ENCODE peak calls at places on chromosomes 1 and 21, in four cellular contexts. J, I, E and K are unnamed samples.

GRCh38 chr1:165369255-165369848 is 12.8 kb upstream of the LMX1A start:
- DNase-seq in J (peak; percentile 50), I (peak; percentile 57), E (peak; percentile 56), K (peak; percentile 42)

GRCh38 chr1:205580140-205580922 is 51.5 kb downstream of the ELK4 start:
- DNase-seq in J (no peak), I (no peak), E (no peak), K (no peak)

GRCh38 chr21:32916522-32917099 is 109.1 kb upstream of the OLIG2 start:
- DNase-seq in J (no peak), I (no peak), E (no peak), K (no peak)

GRCh38 chr1:180927348-180927747 is 14.7 kb downstream of the KIAA1614 start:
- DNase-seq in J (no peak), I (no peak), E (no peak), K (no peak)

GRCh38 chr1:170807432-170807831 is 127.9 kb upstream of the MROH9 start:
- DNase-seq in J (no peak), I (peak; percentile 92), E (peak; percentile 59), K (peak; percentile 66)

GRCh38 chr1:26016944-26017545 is 4.5 kb upstream of the EXTL1 start:
- DNase-seq in J (no peak), I (no peak), E (no peak), K (peak; percentile 19)

GRCh38 chr1:64171797-64172281 is 31.6 kb upstream of the UBE2U start:
- DNase-seq in J (no peak), I (peak; percentile 48), E (peak; percentile 55), K (peak; percentile 41)

GRCh38 chr1:117368116-117369108 is 1.2 kb downstream of the MAN1A2 start:
- DNase-seq in J (no peak), I (peak; percentile 4), E (no peak), K (no peak)

GRCh38 chr21:24395320-24395933 is 1211.9 kb downstream of the MRPL39 start:
- DNase-seq in J (no peak), I (no peak), E (no peak), K (no peak)

GRCh38 chr1:35031103-35031452 is 667 bp downstream of the ZMYM6 start:
- DNase-seq in J (peak; percentile 24), I (peak; percentile 49), E (peak; percentile 37), K (peak; percentile 7)

GRCh38 chr1:182087951-182088350 is 26.4 kb upstream of the ZNF648 start:
- DNase-seq in J (no peak), I (no peak), E (no peak), K (no peak)

GRCh38 chr21:31162827-31163226 is 124.6 kb upstream of the KRTAP19-8 start:
- DNase-seq in J (no peak), I (peak; percentile 23), E (no peak), K (no peak)

GRCh38 chr1:228867951-228868730 is 132.9 kb downstream of the RHOU start:
- DNase-seq in J (no peak), I (no peak), E (no peak), K (no peak)

GRCh38 chr1:19080715-19081114 is 124.2 kb upstream of the IFFO2 start:
- DNase-seq in J (no peak), I (peak; percentile 74), E (no peak), K (peak; percentile 46)

GRCh38 chr21:20639026-20639425 is 359.2 kb upstream of the NCAM2 start:
- DNase-seq in J (no peak), I (no peak), E (peak; percentile 5), K (no peak)

GRCh38 chr1:179206817-179207216 is 22.7 kb downstream of the ABL2 start:
- DNase-seq in J (no peak), I (no peak), E (no peak), K (no peak)

GRCh38 chr1:197675475-197676324 is 99.6 kb downstream of the DENND1B start:
- DNase-seq in J (peak; percentile 16), I (peak; percentile 46), E (peak; percentile 56), K (no peak)

GRCh38 chr1:17405898-17406759 is 33.3 kb downstream of the RCC2 start:
- DNase-seq in J (peak; percentile 41), I (peak; percentile 56), E (peak; percentile 68), K (peak; percentile 45)

GRCh38 chr1:159900086-159900680 is at the start of gene CFAP45:
- DNase-seq in J (peak; percentile 67), I (peak; percentile 61), E (peak; percentile 89), K (no peak)

GRCh38 chr1:10744654-10745238 is 51.7 kb downstream of the CASZ1 start:
- DNase-seq in J (no peak), I (no peak), E (no peak), K (no peak)

GRCh38 chr21:26844258-26845065 is 747 bp downstream of the ADAMTS1 start:
- DNase-seq in J (peak; percentile 65), I (peak; percentile 44), E (peak; percentile 62), K (peak; percentile 52)

GRCh38 chr1:52569333-52570265 is 16.7 kb upstream of the TUT4 start:
- DNase-seq in J (no peak), I (no peak), E (no peak), K (no peak)

GRCh38 chr1:241499910-241500309 is 19.6 kb downstream of the FH start:
- DNase-seq in J (no peak), I (peak; percentile 55), E (peak; percentile 60), K (peak; percentile 44)

GRCh38 chr1:81327103-81327728 is 473.5 kb upstream of the ADGRL2 start:
- DNase-seq in J (no peak), I (no peak), E (no peak), K (no peak)

GRCh38 chr1:203986887-203987461 is 85.9 kb upstream of the SOX13 start:
- DNase-seq in J (no peak), I (no peak), E (no peak), K (no peak)

GRCh38 chr21:45164838-45165237 is 90.5 kb downstream of the ADARB1 start:
- DNase-seq in J (no peak), I (no peak), E (no peak), K (no peak)

GRCh38 chr21:39630827-39631226 is 18.1 kb downstream of the B3GALT5 start:
- DNase-seq in J (no peak), I (peak; percentile 61), E (no peak), K (peak; percentile 35)

GRCh38 chr21:45235488-45235887 is 52.2 kb downstream of the POFUT2 start:
- DNase-seq in J (no peak), I (no peak), E (no peak), K (no peak)

GRCh38 chr21:41758550-41758949 is 8.3 kb downstream of the RIPK4 start:
- DNase-seq in J (no peak), I (no peak), E (no peak), K (no peak)

GRCh38 chr1:156625436-156626078 is 6.3 kb downstream of the HAPLN2 start:
- DNase-seq in J (peak; percentile 61), I (peak; percentile 23), E (peak; percentile 56), K (no peak)

GRCh38 chr1:65002508-65003315 is 36.4 kb upstream of the JAK1 start:
- DNase-seq in J (peak; percentile 96), I (peak; percentile 76), E (peak; percentile 97), K (peak; percentile 72)

GRCh38 chr21:46443910-46444309 is 14.8 kb upstream of the DIP2A start:
- DNase-seq in J (no peak), I (no peak), E (peak; percentile 23), K (no peak)

GRCh38 chr1:65209005-65209885 is 61.2 kb downstream of the AK4 start:
- DNase-seq in J (no peak), I (peak; percentile 44), E (peak; percentile 70), K (peak; percentile 51)

GRCh38 chr21:29403922-29404538 is 105.3 kb downstream of the BACH1 start:
- DNase-seq in J (no peak), I (peak; percentile 2), E (no peak), K (no peak)

GRCh38 chr21:38057626-38058025 is 141.4 kb upstream of the KCNJ6 start:
- DNase-seq in J (no peak), I (no peak), E (no peak), K (no peak)

GRCh38 chr1:164914208-164914607 is 355.2 kb downstream of the PBX1 start:
- DNase-seq in J (no peak), I (peak; percentile 58), E (peak; percentile 85), K (peak; percentile 47)

GRCh38 chr1:107789817-107790609 is 175.0 kb downstream of the VAV3 start:
- DNase-seq in J (no peak), I (no peak), E (no peak), K (no peak)

GRCh38 chr1:236058141-236058626 is 6.7 kb downstream of the NID1 start:
- DNase-seq in J (no peak), I (peak; percentile 68), E (peak; percentile 57), K (peak; percentile 63)
- TF ChIP-seq CTCF in J (no peak), I (no peak), E (no peak), K (no peak)

DNA sequence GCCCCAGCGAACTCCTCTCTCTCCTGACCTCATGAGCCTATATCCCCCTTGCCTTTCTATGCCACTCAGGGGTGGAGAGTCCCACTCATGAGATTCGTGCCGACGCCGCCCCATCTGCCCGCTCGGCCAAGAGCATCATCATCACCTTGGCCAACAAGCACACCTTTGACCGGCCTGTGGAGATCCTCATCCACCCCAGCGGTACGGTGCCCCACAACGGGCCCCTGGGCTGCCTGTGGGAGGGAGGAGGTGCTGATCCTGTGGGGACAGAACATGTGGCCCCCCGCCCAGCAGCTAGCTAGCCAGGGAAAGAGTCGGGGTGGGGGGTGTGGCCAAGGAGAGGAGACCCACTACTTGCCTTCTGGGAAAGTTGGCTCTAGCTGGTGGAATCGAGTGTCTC is 27.8 kb downstream of the VWA5B1 start:
- DNase-seq in J (no peak), I (no peak), E (no peak), K (no peak)
- TF ChIP-seq CTCF in J (no peak), I (no peak), E (no peak), K (no peak)

DNA sequence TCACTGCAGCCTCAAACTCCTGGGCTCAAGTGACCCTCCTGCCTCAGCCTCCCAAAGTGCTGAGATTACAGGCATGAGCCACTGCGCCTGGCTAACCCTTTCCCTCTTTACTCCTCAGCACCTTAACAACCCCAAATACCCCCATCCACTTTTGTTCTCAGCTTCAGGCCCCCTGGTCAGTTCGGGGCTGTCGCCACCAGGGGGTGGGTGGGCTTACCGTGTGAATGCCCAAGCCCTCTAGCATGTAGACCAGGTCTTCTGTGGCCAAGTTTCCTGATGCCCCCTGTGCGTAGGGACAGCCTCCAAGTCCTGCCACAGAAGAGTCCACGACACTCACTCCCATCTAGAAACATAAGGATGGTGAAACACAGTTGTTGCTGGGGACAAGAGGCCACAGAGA is 3.6 kb upstream of the GALE start:
- DNase-seq in J (no peak), I (no peak), E (no peak), K (no peak)
- TF ChIP-seq CTCF in J (no peak), I (no peak), E (peak; percentile 27), K (peak; percentile 63)

DNA sequence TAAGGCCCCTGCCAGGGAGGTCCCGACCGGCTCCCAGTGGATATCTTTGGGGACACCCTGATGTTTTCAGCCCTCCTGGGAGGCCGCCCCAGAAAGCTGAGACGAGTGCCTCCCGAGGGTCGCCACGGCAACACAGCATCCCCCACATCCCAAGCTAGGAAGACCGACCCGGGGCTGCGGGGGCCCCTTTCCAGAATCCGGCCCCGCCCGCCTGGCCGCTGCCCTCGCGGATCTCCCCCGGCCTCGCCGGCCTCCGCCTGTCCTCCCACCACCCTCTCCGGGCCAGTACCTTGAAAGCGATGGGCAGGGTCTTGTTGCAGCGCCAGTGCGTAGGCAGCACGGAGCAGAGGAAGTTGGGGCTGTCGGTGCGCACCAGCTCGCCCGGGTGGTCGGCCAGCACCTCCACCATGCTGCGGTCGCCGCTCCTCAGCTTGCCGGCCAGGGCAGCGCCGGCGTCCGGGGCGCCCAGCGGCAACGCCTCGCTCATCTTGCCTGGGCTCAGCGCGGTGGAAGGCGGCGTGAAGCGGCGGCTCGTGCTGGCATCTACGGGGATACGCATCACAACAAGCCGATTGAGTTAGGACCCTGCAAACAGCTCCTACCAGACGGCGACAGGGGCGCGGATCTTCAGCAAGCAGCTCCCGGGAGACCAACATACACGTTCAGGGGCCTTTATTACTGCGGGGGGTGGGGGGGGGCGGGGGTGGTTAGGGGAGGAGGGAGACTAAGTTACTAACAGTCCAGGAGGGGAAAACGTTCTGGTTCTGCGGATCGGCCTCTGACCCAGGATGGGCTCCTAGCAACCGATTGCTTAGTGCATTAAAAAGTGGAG is 162.3 kb downstream of the RUNX1 start:
- DNase-seq in J (no peak), I (peak; percentile 33), E (peak; percentile 49), K (no peak)
- TF ChIP-seq CTCF in J (no peak), I (no peak), E (no peak), K (no peak)